ENCODE peak calls at places on chromosomes 13 and 19, in six cellular contexts. One of them, this sample, is unnamed.
A peak's percentile ranks its signal among the peaks of the same experiment; 100 is the strongest.

GRCh38 chr19:23391239-23391638 is 4.0 kb downstream of the ZNF91 start:
- DNase-seq in GM12891: no peak
- DNase-seq in K562: no peak
- DNase-seq in GM12878: no peak
- DNase-seq in HepG2: no peak
- DNase-seq in H1: no peak
- DNase-seq in this sample: no peak

GRCh38 chr13:18961383-18962117 is 220.1 kb downstream of the TUBA3C start:
- DNase-seq in GM12878: no peak
- DNase-seq in GM12891: no peak
- DNase-seq in K562: no peak
- DNase-seq in HepG2: no peak
- DNase-seq in H1: no peak
- DNase-seq in this sample: no peak

GRCh38 chr19:50555447-50556235 is 12.6 kb downstream of the LRRC4B start:
- DNase-seq in H1: peak; percentile 15
- DNase-seq in GM12878: no peak
- DNase-seq in HepG2: no peak
- DNase-seq in GM12891: no peak
- DNase-seq in K562: no peak
- DNase-seq in this sample: no peak

GRCh38 chr13:49683489-49683888 is 7.8 kb downstream of the EBPL start:
- DNase-seq in H1: no peak
- DNase-seq in GM12878: no peak
- DNase-seq in HepG2: no peak
- DNase-seq in K562: no peak
- DNase-seq in GM12891: no peak
- DNase-seq in this sample: no peak

GRCh38 chr13:84528408-84529055 is 646.3 kb upstream of the SLITRK1 start:
- DNase-seq in GM12878: no peak
- DNase-seq in H1: no peak
- DNase-seq in HepG2: no peak
- DNase-seq in K562: no peak
- DNase-seq in GM12891: no peak
- DNase-seq in this sample: no peak

GRCh38 chr13:113856716-113857065 is 7.2 kb downstream of the GAS6 start:
- DNase-seq in HepG2: peak; percentile 21
- DNase-seq in GM12891: no peak
- DNase-seq in GM12878: no peak
- DNase-seq in H1: no peak
- DNase-seq in K562: no peak
- DNase-seq in this sample: no peak

GRCh38 chr13:42270160-42270856 is 1.6 kb upstream of the AKAP11 start:
- DNase-seq in GM12878: no peak
- DNase-seq in K562: no peak
- DNase-seq in HepG2: no peak
- DNase-seq in H1: no peak
- DNase-seq in GM12891: no peak
- DNase-seq in this sample: no peak

GRCh38 chr13:40438999-40439797 is 227.2 kb downstream of the FOXO1 start:
- DNase-seq in GM12891: no peak
- DNase-seq in H1: no peak
- DNase-seq in GM12878: no peak
- DNase-seq in HepG2: no peak
- DNase-seq in K562: no peak
- DNase-seq in this sample: no peak

GRCh38 chr13:101384929-101385328 is 31.4 kb downstream of the NALCN start:
- DNase-seq in H1: no peak
- DNase-seq in K562: no peak
- DNase-seq in GM12878: no peak
- DNase-seq in GM12891: no peak
- DNase-seq in HepG2: no peak
- DNase-seq in this sample: no peak

GRCh38 chr19:41758846-41759245 is 3.5 kb downstream of the CEACAM6 start:
- DNase-seq in K562: no peak
- DNase-seq in H1: no peak
- DNase-seq in HepG2: no peak
- DNase-seq in GM12878: no peak
- DNase-seq in GM12891: no peak
- DNase-seq in this sample: no peak

GRCh38 chr19:15866646-15867045 is 31.2 kb downstream of the CYP4F2 start:
- DNase-seq in H1: no peak
- DNase-seq in GM12891: no peak
- DNase-seq in GM12878: no peak
- DNase-seq in K562: no peak
- DNase-seq in HepG2: no peak
- DNase-seq in this sample: no peak

GRCh38 chr13:20461860-20462532 is 63.7 kb downstream of the CRYL1 start:
- DNase-seq in K562: no peak
- DNase-seq in HepG2: no peak
- DNase-seq in H1: no peak
- DNase-seq in GM12878: no peak
- DNase-seq in GM12891: no peak
- DNase-seq in this sample: no peak

GRCh38 chr19:5893907-5894703 is 9.5 kb downstream of the NDUFA11 start:
- DNase-seq in H1: no peak
- DNase-seq in HepG2: no peak
- DNase-seq in GM12878: no peak
- DNase-seq in GM12891: no peak
- DNase-seq in K562: peak; percentile 73
- DNase-seq in this sample: no peak

GRCh38 chr13:112510002-112510780 is 77.8 kb downstream of the TUBGCP3 start:
- DNase-seq in H1: peak; percentile 53
- DNase-seq in GM12891: no peak
- DNase-seq in GM12878: no peak
- DNase-seq in K562: peak; percentile 24
- DNase-seq in HepG2: peak; percentile 52
- DNase-seq in this sample: no peak

GRCh38 chr13:63517376-63517775 is 2101.7 kb upstream of the PCDH20 start:
- DNase-seq in HepG2: no peak
- DNase-seq in GM12891: no peak
- DNase-seq in K562: no peak
- DNase-seq in H1: no peak
- DNase-seq in GM12878: no peak
- DNase-seq in this sample: no peak

GRCh38 chr13:104577029-104577820 is 1511.0 kb upstream of the SLC10A2 start:
- DNase-seq in HepG2: no peak
- DNase-seq in GM12878: no peak
- DNase-seq in K562: no peak
- DNase-seq in GM12891: no peak
- DNase-seq in H1: no peak
- DNase-seq in this sample: no peak

GRCh38 chr19:12885749-12886706 is 973 bp downstream of the KLF1 start:
- DNase-seq in GM12878: no peak
- DNase-seq in K562: peak; percentile 89
- DNase-seq in H1: no peak
- DNase-seq in GM12891: no peak
- DNase-seq in HepG2: no peak
- DNase-seq in this sample: no peak

GRCh38 chr13:43085545-43085944 is 62.2 kb downstream of the DNAJC15 start:
- DNase-seq in GM12891: no peak
- DNase-seq in K562: peak; percentile 3
- DNase-seq in HepG2: no peak
- DNase-seq in GM12878: no peak
- DNase-seq in H1: no peak
- DNase-seq in this sample: no peak

GRCh38 chr13:49454388-49455015 is 10.4 kb downstream of the SETDB2 start:
- DNase-seq in GM12891: no peak
- DNase-seq in H1: no peak
- DNase-seq in K562: no peak
- DNase-seq in HepG2: no peak
- DNase-seq in GM12878: no peak
- DNase-seq in this sample: no peak

GRCh38 chr19:35901854-35902661 is at the start of gene HCST:
- DNase-seq in H1: no peak
- DNase-seq in HepG2: no peak
- DNase-seq in K562: no peak
- DNase-seq in GM12891: no peak
- DNase-seq in GM12878: no peak
- DNase-seq in this sample: no peak

GRCh38 chr19:35897706-35898451 is 2.5 kb downstream of the NFKBID start:
- DNase-seq in H1: no peak
- DNase-seq in GM12878: no peak
- DNase-seq in HepG2: no peak
- DNase-seq in K562: no peak
- DNase-seq in GM12891: no peak
- DNase-seq in this sample: no peak

GRCh38 chr19:35896643-35897040 is 3.7 kb downstream of the NFKBID start:
- DNase-seq in K562: no peak
- DNase-seq in HepG2: no peak
- DNase-seq in GM12878: no peak
- DNase-seq in H1: no peak
- DNase-seq in GM12891: no peak
- DNase-seq in this sample: no peak

GRCh38 chr19:35901055-35901644 is 810 bp upstream of the NFKBID start:
- DNase-seq in GM12891: no peak
- DNase-seq in HepG2: no peak
- DNase-seq in K562: no peak
- DNase-seq in GM12878: no peak
- DNase-seq in H1: no peak
- DNase-seq in this sample: no peak

DNA sequence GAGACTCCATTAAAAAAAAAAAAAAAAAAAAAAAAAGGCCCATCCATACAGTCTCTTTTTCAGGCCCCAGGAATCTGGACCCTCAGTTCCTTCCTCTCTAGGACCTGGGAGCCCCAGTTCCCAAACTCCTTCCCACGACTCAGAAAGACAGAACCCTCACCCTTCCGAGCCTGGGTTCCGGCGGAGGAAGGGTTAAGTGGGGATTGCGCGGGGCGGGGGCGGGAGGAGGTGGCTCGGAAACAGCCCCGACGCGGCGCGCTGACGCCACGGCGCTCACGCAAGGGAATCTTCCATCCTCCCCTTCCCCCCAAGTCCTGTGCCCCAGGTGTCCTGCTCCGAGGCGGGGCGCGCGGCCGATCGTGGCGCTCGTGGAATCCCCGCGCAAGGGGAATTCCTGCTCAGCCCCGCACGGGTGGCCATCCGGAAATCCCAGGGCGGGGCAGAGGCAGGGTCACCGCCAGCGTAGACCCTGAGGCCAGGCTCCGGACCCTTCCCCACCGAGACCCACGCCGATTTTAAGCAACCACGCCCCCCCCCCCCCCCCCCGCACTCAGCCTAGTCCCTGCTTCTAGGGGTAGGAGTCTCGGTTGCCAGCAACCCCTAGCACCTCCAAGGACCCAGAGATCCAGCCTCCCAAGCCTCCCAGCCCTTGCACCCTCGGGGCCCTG is 659 bp downstream of the NFKBID start:
- DNase-seq in GM12891: peak; percentile 93
- DNase-seq in K562: peak; percentile 90
- DNase-seq in HepG2: peak; percentile 47
- DNase-seq in H1: no peak
- DNase-seq in GM12878: peak; percentile 78
- DNase-seq in this sample: peak; percentile 93
- TF ChIP-seq POLR2A in GM12891: no peak
- TF ChIP-seq POLR2A in K562: no peak
- TF ChIP-seq POLR2A in HepG2: no peak
- TF ChIP-seq POLR2A in H1: no peak
- TF ChIP-seq POLR2A in GM12878: peak; percentile 38
- TF ChIP-seq POLR2A in this sample: peak; percentile 21

GRCh38 chr13:31413531-31413930 is 213.8 kb downstream of the B3GLCT start:
- DNase-seq in GM12891: no peak
- DNase-seq in HepG2: no peak
- DNase-seq in GM12878: no peak
- DNase-seq in H1: no peak
- DNase-seq in K562: no peak
- DNase-seq in this sample: no peak

GRCh38 chr13:31409678-31410356 is 210.0 kb downstream of the B3GLCT start:
- DNase-seq in K562: no peak
- DNase-seq in GM12891: no peak
- DNase-seq in GM12878: no peak
- DNase-seq in HepG2: no peak
- DNase-seq in H1: no peak
- DNase-seq in this sample: no peak

DNA sequence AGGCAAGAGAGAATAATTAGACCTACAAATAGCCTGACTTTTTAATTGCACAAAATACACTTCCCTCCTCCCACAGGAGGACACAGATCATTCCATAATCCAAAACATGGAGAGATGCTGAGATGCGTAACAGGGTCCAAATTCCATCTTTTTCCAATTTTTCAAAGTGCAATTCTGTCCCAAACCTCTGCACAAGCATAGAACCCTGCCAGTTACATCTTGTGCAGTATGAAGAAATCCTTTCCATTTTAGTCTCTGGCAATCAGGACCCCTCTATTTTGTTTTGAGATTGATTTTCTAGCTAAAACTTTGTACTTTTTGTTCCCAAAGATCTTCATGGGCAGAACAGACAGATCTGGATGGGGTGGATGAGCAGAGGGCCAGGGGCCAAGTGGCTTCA is 209.2 kb downstream of the B3GLCT start:
- DNase-seq in GM12891: no peak
- DNase-seq in GM12878: no peak
- DNase-seq in HepG2: no peak
- DNase-seq in H1: no peak
- DNase-seq in K562: no peak
- DNase-seq in this sample: no peak
- TF ChIP-seq POLR2AphosphoS5 in GM12891: no peak
- TF ChIP-seq POLR2AphosphoS5 in GM12878: no peak
- TF ChIP-seq POLR2AphosphoS5 in HepG2: no peak
- TF ChIP-seq POLR2AphosphoS5 in H1: no peak
- TF ChIP-seq POLR2AphosphoS5 in K562: no peak
- TF ChIP-seq POLR2AphosphoS5 in this sample: no peak

GRCh38 chr19:29378543-29379105 is 147.2 kb upstream of the VSTM2B start:
- DNase-seq in HepG2: no peak
- DNase-seq in GM12878: no peak
- DNase-seq in H1: no peak
- DNase-seq in GM12891: no peak
- DNase-seq in K562: no peak
- DNase-seq in this sample: no peak
- TF ChIP-seq TAF1 in HepG2: no peak
- TF ChIP-seq TAF1 in GM12878: no peak
- TF ChIP-seq TAF1 in H1: no peak
- TF ChIP-seq TAF1 in GM12891: no peak
- TF ChIP-seq TAF1 in K562: no peak
- TF ChIP-seq TAF1 in this sample: no peak

DNA sequence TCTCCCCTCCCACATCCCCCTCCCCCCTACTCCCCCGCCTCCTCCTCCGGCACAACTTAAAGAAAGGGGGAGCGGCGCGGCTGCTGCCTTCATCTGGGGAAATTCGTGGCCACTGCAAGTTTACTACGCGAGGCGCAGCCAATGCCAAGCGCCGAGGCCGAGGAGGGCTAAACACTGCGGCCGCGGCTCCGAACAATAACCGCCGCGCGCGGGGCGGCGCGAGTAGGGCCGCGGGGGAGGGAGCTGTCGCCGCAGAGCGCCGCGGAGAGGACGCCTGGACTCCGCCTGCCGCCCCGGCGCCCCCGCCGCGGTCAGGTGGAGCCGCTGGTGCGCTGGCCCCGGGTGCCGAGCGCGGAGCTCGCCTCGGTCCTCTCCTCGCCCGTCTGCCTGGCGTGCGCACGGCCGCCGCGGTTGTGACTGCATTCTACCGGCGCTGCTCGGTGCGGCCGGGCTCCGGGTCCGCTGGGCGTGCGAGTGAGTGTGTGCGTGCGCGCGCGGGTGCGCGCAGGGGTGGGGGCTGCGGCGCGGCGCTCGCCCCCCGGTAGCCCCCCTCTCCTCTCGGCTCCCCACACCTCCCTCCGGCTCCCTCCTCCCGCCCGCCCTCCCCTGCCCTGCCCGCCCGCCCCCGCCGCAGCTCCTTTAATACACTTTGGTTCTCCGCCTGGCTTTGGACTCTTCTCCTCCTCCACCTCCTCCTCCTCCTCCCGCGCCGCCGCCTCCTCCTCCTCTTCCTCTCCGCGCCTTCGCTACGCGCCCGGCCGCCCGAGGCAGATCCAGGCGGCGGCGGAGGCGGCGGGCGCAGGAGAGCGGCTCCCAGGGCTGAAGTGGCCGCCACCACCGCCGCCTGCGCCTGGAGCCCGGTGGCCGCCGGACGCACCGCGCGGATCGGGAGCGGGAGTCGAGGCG is at the start of gene ZIC2:
- DNase-seq in K562: peak; percentile 81
- DNase-seq in H1: no peak
- DNase-seq in HepG2: no peak
- DNase-seq in GM12891: no peak
- DNase-seq in GM12878: no peak
- DNase-seq in this sample: no peak
- TF ChIP-seq POLR2A in K562: no peak
- TF ChIP-seq POLR2A in H1: no peak
- TF ChIP-seq POLR2A in HepG2: no peak
- TF ChIP-seq POLR2A in GM12891: no peak
- TF ChIP-seq POLR2A in GM12878: no peak
- TF ChIP-seq POLR2A in this sample: no peak